ENCODE peak calls at places on chromosomes 7 and 10, in four cellular contexts. One of them, this sample, is unnamed.

GRCh38 chr7:142110098-142110497 is 1.4 kb upstream of the MGAM2 start:
- DNase-seq in H1: no peak
- DNase-seq in A549: no peak
- DNase-seq in K562: no peak
- DNase-seq in this sample: no peak

GRCh38 chr7:27096756-27097514 is 1.1 kb upstream of the HOXA1 start:
- DNase-seq in H1: no peak
- DNase-seq in A549: no peak
- DNase-seq in K562: no peak
- DNase-seq in this sample: no peak

GRCh38 chr7:155313082-155313481 is 15.4 kb downstream of the INSIG1 start:
- DNase-seq in H1: no peak
- DNase-seq in A549: no peak
- DNase-seq in K562: no peak
- DNase-seq in this sample: no peak

GRCh38 chr7:90952649-90952991 is 311.6 kb upstream of the FZD1 start:
- DNase-seq in H1: no peak
- DNase-seq in A549: no peak
- DNase-seq in K562: no peak
- DNase-seq in this sample: no peak

GRCh38 chr7:130063036-130063435 is 7.3 kb upstream of the KLHDC10 start:
- DNase-seq in H1: peak; percentile 95
- DNase-seq in A549: peak; percentile 54
- DNase-seq in K562: peak; percentile 77
- DNase-seq in this sample: peak; percentile 50

GRCh38 chr10:78267598-78267997 is 233.9 kb downstream of the RPS24 start:
- DNase-seq in H1: no peak
- DNase-seq in A549: no peak
- DNase-seq in K562: no peak
- DNase-seq in this sample: no peak

GRCh38 chr7:66549466-66549865 is 79.2 kb upstream of the KCTD7 start:
- DNase-seq in H1: no peak
- DNase-seq in A549: no peak
- DNase-seq in K562: no peak
- DNase-seq in this sample: no peak

GRCh38 chr10:30538086-30538485 is 91.5 kb downstream of the LYZL2 start:
- DNase-seq in H1: no peak
- DNase-seq in A549: peak; percentile 92
- DNase-seq in K562: no peak
- DNase-seq in this sample: peak; percentile 80

GRCh38 chr7:101678713-101679112 is 49.6 kb upstream of the MYL10 start:
- DNase-seq in H1: no peak
- DNase-seq in A549: no peak
- DNase-seq in K562: no peak
- DNase-seq in this sample: no peak

GRCh38 chr10:116490028-116490662 is 55.6 kb upstream of the PNLIP start:
- DNase-seq in H1: no peak
- DNase-seq in A549: peak; percentile 31
- DNase-seq in K562: peak; percentile 10
- DNase-seq in this sample: peak; percentile 5

GRCh38 chr7:157141525-157142060 is 2.9 kb downstream of the UBE3C start:
- DNase-seq in H1: peak; percentile 29
- DNase-seq in A549: no peak
- DNase-seq in K562: no peak
- DNase-seq in this sample: no peak

GRCh38 chr7:141693082-141693481 is 8.9 kb downstream of the DENND11 start:
- DNase-seq in H1: no peak
- DNase-seq in A549: no peak
- DNase-seq in K562: no peak
- DNase-seq in this sample: no peak

GRCh38 chr10:103554488-103555320 is 61.2 kb downstream of the NEURL1 start:
- DNase-seq in H1: peak; percentile 64
- DNase-seq in A549: peak; percentile 37
- DNase-seq in K562: peak; percentile 71
- DNase-seq in this sample: peak; percentile 39

GRCh38 chr10:21238717-21239116 is 286.8 kb downstream of the SKIDA1 start:
- DNase-seq in H1: no peak
- DNase-seq in A549: peak; percentile 13
- DNase-seq in K562: no peak
- DNase-seq in this sample: no peak

GRCh38 chr10:101903827-101904520 is 60.4 kb upstream of the KCNIP2 start:
- DNase-seq in H1: no peak
- DNase-seq in A549: no peak
- DNase-seq in K562: no peak
- DNase-seq in this sample: no peak

GRCh38 chr10:82206831-82207230 is 331.8 kb downstream of the NRG3 start:
- DNase-seq in H1: no peak
- DNase-seq in A549: no peak
- DNase-seq in K562: no peak
- DNase-seq in this sample: no peak

GRCh38 chr7:140992422-140992821 is 22.3 kb downstream of the MRPS33 start:
- DNase-seq in H1: no peak
- DNase-seq in A549: no peak
- DNase-seq in K562: no peak
- DNase-seq in this sample: peak; percentile 49

GRCh38 chr10:102580230-102580629 is 64.0 kb upstream of the TRIM8 start:
- DNase-seq in H1: no peak
- DNase-seq in A549: no peak
- DNase-seq in K562: no peak
- DNase-seq in this sample: no peak

DNA sequence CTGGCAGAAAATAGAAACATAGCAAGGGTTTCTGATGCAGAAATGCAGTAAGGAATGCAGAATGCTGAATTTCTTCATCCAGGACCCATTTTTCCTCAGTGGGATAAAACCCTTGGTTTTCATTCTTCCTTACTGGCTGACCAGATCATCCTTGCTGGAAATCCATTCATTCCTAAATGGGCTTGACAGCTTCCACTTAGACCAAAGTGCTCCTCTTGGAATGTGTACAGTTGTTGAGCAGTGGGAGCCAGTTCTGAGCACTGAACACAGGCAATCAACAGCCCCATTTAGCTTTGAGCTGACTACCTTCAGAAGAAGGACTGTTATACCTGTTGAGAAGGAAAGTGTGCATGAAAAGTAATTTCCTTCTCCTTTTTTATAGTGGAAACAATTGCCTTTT is 232.1 kb downstream of the SORCS3 start:
- DNase-seq in H1: no peak
- DNase-seq in A549: no peak
- DNase-seq in K562: no peak
- DNase-seq in this sample: no peak
- TF ChIP-seq CHD2 in H1: no peak
- TF ChIP-seq CHD2 in A549: no peak
- TF ChIP-seq CHD2 in K562: no peak
- TF ChIP-seq CHD2 in this sample: no peak

DNA sequence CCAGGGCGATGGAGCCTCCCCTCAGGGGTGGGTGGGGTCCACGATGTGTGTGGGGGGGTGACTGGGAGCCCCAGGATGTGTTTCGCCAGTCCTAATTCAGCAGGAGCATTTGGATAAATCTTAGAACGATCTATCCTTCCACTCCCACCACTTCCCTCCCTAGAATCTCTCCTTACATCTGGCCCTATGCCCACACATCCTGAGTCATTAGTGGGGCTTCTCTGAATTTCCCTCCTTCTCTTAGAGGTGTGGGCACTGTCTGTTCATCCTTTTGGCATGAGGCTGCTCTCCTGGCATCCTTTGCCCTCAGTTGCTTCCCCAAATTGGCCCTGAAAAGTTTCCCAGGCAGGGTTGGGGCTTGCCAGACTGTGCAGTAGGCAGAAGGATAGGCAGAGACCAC is 1.6 kb downstream of the GHRHR start:
- DNase-seq in H1: no peak
- DNase-seq in A549: no peak
- DNase-seq in K562: no peak
- DNase-seq in this sample: no peak
- TF ChIP-seq PHF8 in H1: no peak
- TF ChIP-seq PHF8 in A549: no peak
- TF ChIP-seq PHF8 in K562: no peak
- TF ChIP-seq PHF8 in this sample: no peak

GRCh38 chr10:3631709-3632330 is 153.2 kb downstream of the KLF6 start:
- DNase-seq in H1: no peak
- DNase-seq in A549: no peak
- DNase-seq in K562: no peak
- DNase-seq in this sample: no peak

GRCh38 chr10:3635697-3636096 is 149.3 kb downstream of the KLF6 start:
- DNase-seq in H1: no peak
- DNase-seq in A549: no peak
- DNase-seq in K562: no peak
- DNase-seq in this sample: no peak

GRCh38 chr10:3635248-3635647 is 149.8 kb downstream of the KLF6 start:
- DNase-seq in H1: no peak
- DNase-seq in A549: no peak
- DNase-seq in K562: no peak
- DNase-seq in this sample: no peak

GRCh38 chr10:3639546-3639945 is 145.5 kb downstream of the KLF6 start:
- DNase-seq in H1: no peak
- DNase-seq in A549: no peak
- DNase-seq in K562: no peak
- DNase-seq in this sample: no peak

GRCh38 chr10:3636356-3637181 is 148.4 kb downstream of the KLF6 start:
- DNase-seq in H1: no peak
- DNase-seq in A549: no peak
- DNase-seq in K562: no peak
- DNase-seq in this sample: no peak
- TF ChIP-seq CHD2 in H1: no peak
- TF ChIP-seq CHD2 in A549: no peak
- TF ChIP-seq CHD2 in K562: no peak
- TF ChIP-seq CHD2 in this sample: no peak

DNA sequence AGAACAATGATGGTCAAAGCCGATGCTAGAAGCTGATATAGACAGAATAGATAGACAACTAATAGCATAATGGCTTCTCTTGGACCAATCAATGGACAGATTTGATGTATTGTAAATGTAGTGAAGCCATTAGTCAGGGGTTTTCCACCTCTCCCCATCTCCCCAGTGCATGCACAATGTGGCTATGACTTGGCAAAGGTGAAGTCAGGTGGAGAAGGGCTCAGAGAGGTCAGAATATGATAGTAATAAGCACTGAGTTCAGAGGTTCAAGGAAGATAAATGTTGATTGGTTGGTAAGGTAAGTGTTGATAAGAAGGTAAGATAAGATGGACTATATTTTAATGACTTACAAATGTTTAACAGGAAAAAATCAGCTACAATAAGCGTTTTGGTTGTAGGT is 28.5 kb downstream of the BLNK start:
- DNase-seq in H1: no peak
- DNase-seq in A549: no peak
- DNase-seq in K562: no peak
- DNase-seq in this sample: no peak
- TF ChIP-seq PHF8 in H1: no peak
- TF ChIP-seq PHF8 in A549: no peak
- TF ChIP-seq PHF8 in K562: no peak
- TF ChIP-seq PHF8 in this sample: no peak

GRCh38 chr7:78638364-78638763 is 815.1 kb downstream of the MAGI2 start:
- DNase-seq in H1: no peak
- DNase-seq in A549: no peak
- DNase-seq in K562: no peak
- DNase-seq in this sample: no peak

GRCh38 chr7:78635394-78635793 is 818.1 kb downstream of the MAGI2 start:
- DNase-seq in H1: no peak
- DNase-seq in A549: no peak
- DNase-seq in K562: no peak
- DNase-seq in this sample: no peak

GRCh38 chr7:78634073-78634472 is 819.4 kb downstream of the MAGI2 start:
- DNase-seq in H1: no peak
- DNase-seq in A549: no peak
- DNase-seq in K562: no peak
- DNase-seq in this sample: no peak

DNA sequence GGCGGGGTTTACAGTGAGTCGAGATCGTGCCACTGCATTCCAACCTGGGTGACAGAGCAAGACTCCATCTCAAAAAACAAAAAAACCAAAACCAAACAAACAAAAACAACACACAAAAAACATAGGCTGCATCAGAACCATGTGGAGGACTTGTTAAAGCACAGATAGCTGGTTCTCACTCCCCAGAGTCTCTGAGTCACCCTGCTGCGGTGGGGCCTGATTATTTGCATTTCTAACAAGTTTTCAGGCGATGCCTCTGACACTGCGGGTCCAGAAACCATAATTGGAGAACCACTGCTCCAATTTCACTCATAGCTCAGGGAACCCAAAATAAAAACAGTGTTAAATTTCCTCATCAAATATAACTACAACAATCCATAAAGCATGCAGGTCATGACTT is 816.7 kb downstream of the MAGI2 start:
- DNase-seq in H1: no peak
- DNase-seq in A549: no peak
- DNase-seq in K562: no peak
- DNase-seq in this sample: no peak
- TF ChIP-seq CHD2 in H1: no peak
- TF ChIP-seq CHD2 in A549: no peak
- TF ChIP-seq CHD2 in K562: no peak
- TF ChIP-seq CHD2 in this sample: no peak

GRCh38 chr10:129853236-129853946 is 110.7 kb downstream of the EBF3 start:
- DNase-seq in H1: no peak
- DNase-seq in A549: peak; percentile 26
- DNase-seq in K562: peak; percentile 9
- DNase-seq in this sample: peak; percentile 25
- TF ChIP-seq PHF8 in H1: no peak
- TF ChIP-seq PHF8 in A549: no peak
- TF ChIP-seq PHF8 in K562: no peak
- TF ChIP-seq PHF8 in this sample: no peak

DNA sequence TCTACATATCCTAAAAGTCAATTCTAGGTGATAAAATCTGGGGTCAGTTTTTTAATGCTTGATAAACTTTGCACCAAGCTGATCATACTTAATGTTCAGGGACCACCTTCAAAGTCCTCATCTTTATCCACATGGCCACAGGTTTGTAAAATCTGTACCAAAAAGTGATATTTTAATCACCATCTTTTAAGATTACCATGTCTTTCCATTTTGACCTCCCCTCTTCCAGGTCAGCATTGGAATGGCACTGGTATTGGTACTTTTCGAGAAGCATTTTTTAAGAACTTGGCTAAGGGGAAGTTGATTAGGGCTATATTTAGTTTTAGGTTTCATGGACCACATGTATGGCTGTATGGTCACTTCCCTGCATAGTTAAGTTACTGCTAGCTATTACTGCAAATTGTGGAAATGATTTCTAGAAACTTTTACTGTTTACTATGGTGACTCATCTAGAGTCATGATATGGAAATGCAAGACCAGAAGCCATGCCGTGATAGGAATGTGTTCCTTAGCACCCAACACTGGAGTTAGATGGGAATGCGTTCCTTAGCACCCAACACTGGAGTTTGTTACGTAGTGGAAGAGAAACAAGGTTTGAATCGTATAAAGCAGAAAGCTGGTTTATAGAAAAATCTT is 50.8 kb upstream of the ABLIM1 start:
- DNase-seq in H1: no peak
- DNase-seq in A549: peak; percentile 78
- DNase-seq in K562: no peak
- DNase-seq in this sample: peak; percentile 13
- TF ChIP-seq CHD2 in H1: no peak
- TF ChIP-seq CHD2 in A549: no peak
- TF ChIP-seq CHD2 in K562: no peak
- TF ChIP-seq CHD2 in this sample: no peak